ENCODE peak calls at places on chromosomes 3 and 15, in seven cellular contexts. One of them, this sample, is unnamed.

GRCh38 chr3:143677420-143677819 is 170.8 kb downstream of the SLC9A9 start:
- DNase-seq in H1: no peak
- DNase-seq in GM12878: no peak
- DNase-seq in HepG2: no peak
- DNase-seq in HCT116: no peak
- DNase-seq in SK-N-SH: no peak
- DNase-seq in K562: no peak
- DNase-seq in this sample: no peak

GRCh38 chr3:10674593-10674992 is 141.4 kb upstream of the SLC6A11 start:
- DNase-seq in SK-N-SH: no peak
- DNase-seq in H1: no peak
- DNase-seq in K562: no peak
- DNase-seq in HepG2: no peak
- DNase-seq in HCT116: no peak
- DNase-seq in GM12878: no peak
- DNase-seq in this sample: no peak

GRCh38 chr3:139694542-139694941 is 16.8 kb upstream of the NMNAT3 start:
- DNase-seq in SK-N-SH: no peak
- DNase-seq in H1: no peak
- DNase-seq in HCT116: no peak
- DNase-seq in GM12878: no peak
- DNase-seq in HepG2: no peak
- DNase-seq in K562: no peak
- DNase-seq in this sample: no peak

GRCh38 chr3:148226246-148226645 is 471.5 kb upstream of the AGTR1 start:
- DNase-seq in K562: no peak
- DNase-seq in HepG2: no peak
- DNase-seq in GM12878: no peak
- DNase-seq in HCT116: no peak
- DNase-seq in SK-N-SH: no peak
- DNase-seq in H1: no peak
- DNase-seq in this sample: no peak

GRCh38 chr3:170322501-170323328 is 34.8 kb upstream of the SKIL start:
- DNase-seq in HCT116: no peak
- DNase-seq in GM12878: no peak
- DNase-seq in H1: peak; percentile 24
- DNase-seq in SK-N-SH: no peak
- DNase-seq in K562: no peak
- DNase-seq in HepG2: no peak
- DNase-seq in this sample: peak; percentile 18

GRCh38 chr15:100580414-100580813 is 21.6 kb downstream of the LINS1 start:
- DNase-seq in HepG2: no peak
- DNase-seq in H1: no peak
- DNase-seq in K562: no peak
- DNase-seq in GM12878: no peak
- DNase-seq in SK-N-SH: no peak
- DNase-seq in HCT116: no peak
- DNase-seq in this sample: no peak

GRCh38 chr3:69763458-69763857 is 24.2 kb downstream of the MITF start:
- DNase-seq in SK-N-SH: no peak
- DNase-seq in HepG2: no peak
- DNase-seq in K562: no peak
- DNase-seq in H1: no peak
- DNase-seq in GM12878: no peak
- DNase-seq in HCT116: no peak
- DNase-seq in this sample: no peak

GRCh38 chr15:65712415-65712814 is 79.7 kb downstream of the DENND4A start:
- DNase-seq in HCT116: no peak
- DNase-seq in K562: no peak
- DNase-seq in H1: no peak
- DNase-seq in SK-N-SH: no peak
- DNase-seq in HepG2: no peak
- DNase-seq in GM12878: no peak
- DNase-seq in this sample: no peak

GRCh38 chr15:64247906-64248541 is 85.2 kb upstream of the PPIB start:
- DNase-seq in H1: no peak
- DNase-seq in GM12878: peak; percentile 75
- DNase-seq in HCT116: peak; percentile 87
- DNase-seq in SK-N-SH: peak; percentile 6
- DNase-seq in K562: peak; percentile 78
- DNase-seq in HepG2: peak; percentile 93
- DNase-seq in this sample: peak; percentile 85

GRCh38 chr3:187783098-187783497 is 37.8 kb upstream of the BCL6 start:
- DNase-seq in SK-N-SH: no peak
- DNase-seq in GM12878: no peak
- DNase-seq in K562: no peak
- DNase-seq in H1: no peak
- DNase-seq in HepG2: no peak
- DNase-seq in HCT116: no peak
- DNase-seq in this sample: peak; percentile 45

GRCh38 chr15:68888419-68888818 is 41.9 kb upstream of the SPESP1 start:
- DNase-seq in HCT116: no peak
- DNase-seq in H1: no peak
- DNase-seq in SK-N-SH: no peak
- DNase-seq in GM12878: no peak
- DNase-seq in K562: no peak
- DNase-seq in HepG2: no peak
- DNase-seq in this sample: peak; percentile 23

GRCh38 chr15:69926721-69927120 is 171.0 kb downstream of the TLE3 start:
- DNase-seq in HCT116: no peak
- DNase-seq in GM12878: no peak
- DNase-seq in H1: no peak
- DNase-seq in K562: no peak
- DNase-seq in SK-N-SH: no peak
- DNase-seq in HepG2: no peak
- DNase-seq in this sample: no peak

GRCh38 chr3:194375473-194375872 is 5.9 kb upstream of the LRRC15 start:
- DNase-seq in H1: no peak
- DNase-seq in K562: peak; percentile 25
- DNase-seq in HepG2: no peak
- DNase-seq in SK-N-SH: no peak
- DNase-seq in HCT116: no peak
- DNase-seq in GM12878: no peak
- DNase-seq in this sample: no peak

GRCh38 chr3:187293514-187293870 is 2.0 kb upstream of the MASP1 start:
- DNase-seq in H1: no peak
- DNase-seq in GM12878: no peak
- DNase-seq in HepG2: no peak
- DNase-seq in K562: no peak
- DNase-seq in HCT116: no peak
- DNase-seq in SK-N-SH: no peak
- DNase-seq in this sample: no peak

GRCh38 chr3:191094057-191094456 is 105.0 kb upstream of the OSTN start:
- DNase-seq in HCT116: no peak
- DNase-seq in HepG2: no peak
- DNase-seq in GM12878: no peak
- DNase-seq in H1: no peak
- DNase-seq in SK-N-SH: no peak
- DNase-seq in K562: no peak
- DNase-seq in this sample: no peak

GRCh38 chr15:50116477-50116876 is 2.6 kb downstream of the ATP8B4 start:
- DNase-seq in HCT116: peak; percentile 34
- DNase-seq in HepG2: peak; percentile 78
- DNase-seq in H1: peak; percentile 56
- DNase-seq in K562: peak; percentile 76
- DNase-seq in SK-N-SH: no peak
- DNase-seq in GM12878: no peak
- DNase-seq in this sample: no peak

GRCh38 chr15:83927704-83928391 is 273.9 kb downstream of the ADAMTSL3 start:
- DNase-seq in K562: no peak
- DNase-seq in H1: no peak
- DNase-seq in GM12878: no peak
- DNase-seq in HepG2: no peak
- DNase-seq in SK-N-SH: no peak
- DNase-seq in HCT116: no peak
- DNase-seq in this sample: no peak

GRCh38 chr3:184685646-184686045 is 26.2 kb downstream of the MAGEF1 start:
- DNase-seq in GM12878: no peak
- DNase-seq in H1: no peak
- DNase-seq in HCT116: no peak
- DNase-seq in K562: no peak
- DNase-seq in SK-N-SH: peak; percentile 28
- DNase-seq in HepG2: no peak
- DNase-seq in this sample: no peak

GRCh38 chr3:27544372-27544865 is 60.2 kb upstream of the SLC4A7 start:
- DNase-seq in H1: no peak
- DNase-seq in SK-N-SH: no peak
- DNase-seq in GM12878: no peak
- DNase-seq in HepG2: no peak
- DNase-seq in K562: no peak
- DNase-seq in HCT116: no peak
- DNase-seq in this sample: no peak

GRCh38 chr3:129023909-129024308 is 22.8 kb downstream of the EFCC1 start:
- DNase-seq in K562: peak; percentile 28
- DNase-seq in SK-N-SH: no peak
- DNase-seq in HepG2: no peak
- DNase-seq in HCT116: no peak
- DNase-seq in H1: no peak
- DNase-seq in GM12878: no peak
- DNase-seq in this sample: peak; percentile 78

GRCh38 chr3:51777985-51778384 is 1.1 kb downstream of the IQCF6 start:
- DNase-seq in H1: no peak
- DNase-seq in SK-N-SH: peak; percentile 80
- DNase-seq in HCT116: no peak
- DNase-seq in HepG2: no peak
- DNase-seq in GM12878: no peak
- DNase-seq in K562: no peak
- DNase-seq in this sample: no peak

GRCh38 chr3:186529204-186529999 is 14.8 kb downstream of the CRYGS start:
- DNase-seq in GM12878: no peak
- DNase-seq in SK-N-SH: no peak
- DNase-seq in H1: no peak
- DNase-seq in K562: no peak
- DNase-seq in HepG2: no peak
- DNase-seq in HCT116: no peak
- DNase-seq in this sample: peak; percentile 60

GRCh38 chr3:177833392-177833791 is 636.1 kb upstream of the TBL1XR1 start:
- DNase-seq in K562: no peak
- DNase-seq in SK-N-SH: no peak
- DNase-seq in H1: no peak
- DNase-seq in HepG2: no peak
- DNase-seq in HCT116: no peak
- DNase-seq in GM12878: no peak
- DNase-seq in this sample: no peak

GRCh38 chr15:71538922-71539321 is 271.4 kb upstream of the NR2E3 start:
- DNase-seq in HCT116: no peak
- DNase-seq in HepG2: no peak
- DNase-seq in GM12878: no peak
- DNase-seq in SK-N-SH: no peak
- DNase-seq in K562: no peak
- DNase-seq in H1: no peak
- DNase-seq in this sample: no peak
- TF ChIP-seq JUND in HCT116: no peak
- TF ChIP-seq JUND in HepG2: no peak
- TF ChIP-seq JUND in GM12878: no peak
- TF ChIP-seq JUND in SK-N-SH: no peak
- TF ChIP-seq JUND in K562: no peak
- TF ChIP-seq JUND in H1: no peak
- TF ChIP-seq JUND in this sample: no peak

GRCh38 chr3:30613135-30613825 is 6.9 kb downstream of the TGFBR2 start:
- DNase-seq in HCT116: no peak
- DNase-seq in HepG2: no peak
- DNase-seq in H1: no peak
- DNase-seq in GM12878: no peak
- DNase-seq in K562: no peak
- DNase-seq in SK-N-SH: no peak
- DNase-seq in this sample: no peak
- TF ChIP-seq JUND in HCT116: no peak
- TF ChIP-seq JUND in HepG2: no peak
- TF ChIP-seq JUND in H1: no peak
- TF ChIP-seq JUND in GM12878: no peak
- TF ChIP-seq JUND in K562: no peak
- TF ChIP-seq JUND in SK-N-SH: no peak
- TF ChIP-seq JUND in this sample: no peak

DNA sequence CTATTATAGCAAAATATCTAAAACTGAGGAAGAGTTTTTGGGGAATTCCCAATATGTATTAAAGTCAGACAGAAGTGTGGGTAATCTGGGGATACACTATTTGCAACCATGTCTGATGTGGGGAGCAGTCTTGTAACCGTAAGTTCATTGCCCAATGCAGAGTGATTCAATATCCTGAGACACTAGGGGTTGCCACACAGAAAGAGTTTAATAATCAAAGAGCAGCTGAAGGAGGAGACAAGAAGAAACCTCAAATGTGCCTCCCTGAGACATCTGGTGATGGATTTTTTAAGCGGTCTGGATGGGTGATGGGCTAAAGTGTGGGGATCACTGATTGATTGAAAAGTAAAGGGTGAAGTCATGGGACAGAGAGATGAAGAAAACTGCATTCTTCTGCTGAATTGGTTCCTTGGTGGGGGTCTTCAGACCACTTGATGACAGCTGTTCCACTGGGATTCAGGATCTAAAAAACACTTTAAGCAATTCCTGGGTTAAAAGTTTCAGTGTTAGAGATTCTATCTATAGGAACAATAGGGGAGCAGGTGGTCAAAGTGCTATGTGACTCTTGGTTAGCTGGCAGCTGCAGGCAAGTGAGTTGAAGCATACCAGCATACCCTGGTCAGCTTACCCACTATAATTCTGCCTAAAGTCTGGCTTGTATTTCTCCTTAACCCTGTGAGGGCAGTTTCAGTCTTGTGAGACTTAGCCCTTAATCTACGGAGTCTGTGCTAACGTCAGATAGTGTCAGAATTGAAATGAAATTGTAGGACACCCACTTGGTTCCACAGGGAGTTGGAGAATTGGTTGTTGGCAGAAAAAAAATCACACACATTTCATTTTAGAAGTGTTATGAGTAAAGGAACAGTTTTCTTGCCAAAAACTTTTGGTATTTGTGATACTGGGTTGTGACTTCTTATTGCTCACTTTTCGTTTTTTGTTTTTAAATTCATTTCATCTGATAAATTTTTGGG is 425.8 kb upstream of the TGFBR2 start:
- DNase-seq in K562: no peak
- DNase-seq in H1: no peak
- DNase-seq in HepG2: no peak
- DNase-seq in GM12878: no peak
- DNase-seq in HCT116: no peak
- DNase-seq in SK-N-SH: no peak
- DNase-seq in this sample: no peak
- TF ChIP-seq JUND in K562: no peak
- TF ChIP-seq JUND in H1: no peak
- TF ChIP-seq JUND in HepG2: no peak
- TF ChIP-seq JUND in GM12878: no peak
- TF ChIP-seq JUND in HCT116: no peak
- TF ChIP-seq JUND in SK-N-SH: no peak
- TF ChIP-seq JUND in this sample: no peak

DNA sequence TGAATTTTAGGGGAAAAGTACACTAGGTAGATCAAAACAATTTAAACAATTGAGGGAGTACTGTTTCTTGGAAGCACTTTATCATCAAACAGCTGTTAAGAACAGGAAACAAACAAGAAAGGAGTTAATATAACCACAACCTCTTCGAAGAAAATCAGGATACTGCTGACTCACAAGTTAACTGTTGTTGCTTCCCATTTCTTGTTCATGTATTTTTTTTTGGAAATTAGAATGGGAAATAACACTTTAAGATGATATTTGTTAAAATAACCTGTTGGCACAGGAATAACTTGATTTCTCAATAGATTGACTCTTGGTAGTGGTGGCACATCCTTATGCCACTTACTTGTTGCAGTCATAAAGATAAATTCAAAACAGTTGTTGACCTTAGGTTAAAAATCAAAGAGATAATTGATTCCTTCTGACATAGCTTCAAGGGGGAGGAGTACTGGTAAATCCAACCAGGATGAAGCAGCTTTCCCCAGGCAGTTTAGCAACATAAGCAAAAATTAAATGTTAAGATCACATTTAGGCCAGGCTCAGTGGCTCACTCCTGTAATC is 3.3 kb downstream of the BNIP2 start:
- DNase-seq in HepG2: no peak
- DNase-seq in K562: peak; percentile 15
- DNase-seq in SK-N-SH: peak; percentile 43
- DNase-seq in HCT116: no peak
- DNase-seq in H1: no peak
- DNase-seq in GM12878: no peak
- DNase-seq in this sample: no peak
- TF ChIP-seq JUND in HepG2: no peak
- TF ChIP-seq JUND in K562: peak; percentile 37
- TF ChIP-seq JUND in SK-N-SH: no peak
- TF ChIP-seq JUND in HCT116: no peak
- TF ChIP-seq JUND in H1: no peak
- TF ChIP-seq JUND in GM12878: no peak
- TF ChIP-seq JUND in this sample: no peak

This sample was measured in T47D.